ENCODE peak calls at places on chromosomes 7 and 10, in four cellular contexts. B is PC-3, V is GM23248, U is PC-9. T is an unnamed sample. For H3K9me2, the result is how much of the 10 kb centered on the place peaks cover.

GRCh38 chr10:77320852-77321496 is 316.6 kb downstream of the KCNMA1 start:
- DNase-seq in B (peak), V (peak), U (no peak), T (no peak)

GRCh38 chr7:153628825-153629224 is 423.4 kb upstream of the DPP6 start:
- DNase-seq in B (no peak), V (no peak), U (no peak), T (no peak)

GRCh38 chr7:48868916-48869315 is 55.4 kb upstream of the CDC14C start:
- DNase-seq in B (no peak), V (no peak), U (no peak), T (no peak)

GRCh38 chr10:34814228-34815173 is 595 bp downstream of the PARD3 start:
- DNase-seq in B (peak), V (peak), U (peak), T (peak)

GRCh38 chr10:5566606-5567005 is 41.8 kb downstream of the CALML3 start:
- DNase-seq in B (peak), V (peak), U (no peak), T (no peak)

GRCh38 chr7:121436136-121436535 is 40.0 kb upstream of the FAM3C start:
- DNase-seq in B (peak), V (no peak), U (no peak), T (no peak)

GRCh38 chr7:83532229-83532628 is 116.7 kb downstream of the SEMA3E start:
- DNase-seq in B (peak), V (peak), U (no peak), T (no peak)

GRCh38 chr10:129545257-129545656 is 78.2 kb downstream of the MGMT start:
- DNase-seq in B (peak), V (peak), U (peak), T (no peak)

GRCh38 chr10:33930079-33930478 is 595.6 kb upstream of the NRP1 start:
- DNase-seq in B (no peak), V (no peak), U (no peak), T (no peak)

GRCh38 chr7:94222516-94222915 is 172.2 kb upstream of the COL1A2 start:
- DNase-seq in B (no peak), V (peak), U (no peak), T (no peak)

GRCh38 chr7:68245688-68246087 is 1249.1 kb downstream of the TYW1 start:
- DNase-seq in B (no peak), V (peak), U (no peak), T (no peak)

GRCh38 chr7:133126422-133126821 is 44.5 kb upstream of the CHCHD3 start:
- DNase-seq in B (no peak), V (no peak), U (no peak), T (no peak)

GRCh38 chr10:47164800-47165128 is 135.2 kb upstream of the GDF10 start:
- DNase-seq in B (peak), V (no peak), U (no peak), T (no peak)

GRCh38 chr7:54712777-54713176 is 46.2 kb downstream of the SEC61G start:
- DNase-seq in B (no peak), V (no peak), U (no peak), T (no peak)
- H3K9me2 ChIP-seq in B (under half), V (under half), U (under half), T (under half)

GRCh38 chr7:131899271-131900030 is 343.0 kb upstream of the PODXL start:
- DNase-seq in B (no peak), V (peak), U (no peak), T (no peak)

GRCh38 chr7:131900785-131901287 is 344.4 kb upstream of the PODXL start:
- DNase-seq in B (no peak), V (no peak), U (no peak), T (no peak)

GRCh38 chr7:131895541-131896173 is 339.2 kb upstream of the PODXL start:
- DNase-seq in B (peak), V (peak), U (no peak), T (no peak)

GRCh38 chr7:131896189-131896855 is 339.9 kb upstream of the PODXL start:
- DNase-seq in B (no peak), V (no peak), U (no peak), T (no peak)

GRCh38 chr7:131898418-131898817 is 342.0 kb upstream of the PODXL start:
- DNase-seq in B (peak), V (peak), U (no peak), T (no peak)
- H3K9me2 ChIP-seq in B (under half), V (under half), U (under half), T (under half)

GRCh38 chr7:131897790-131898165 is 341.4 kb upstream of the PODXL start:
- DNase-seq in B (no peak), V (no peak), U (no peak), T (no peak)
- H3K9me2 ChIP-seq in B (under half), V (under half), U (under half), T (under half)

DNA sequence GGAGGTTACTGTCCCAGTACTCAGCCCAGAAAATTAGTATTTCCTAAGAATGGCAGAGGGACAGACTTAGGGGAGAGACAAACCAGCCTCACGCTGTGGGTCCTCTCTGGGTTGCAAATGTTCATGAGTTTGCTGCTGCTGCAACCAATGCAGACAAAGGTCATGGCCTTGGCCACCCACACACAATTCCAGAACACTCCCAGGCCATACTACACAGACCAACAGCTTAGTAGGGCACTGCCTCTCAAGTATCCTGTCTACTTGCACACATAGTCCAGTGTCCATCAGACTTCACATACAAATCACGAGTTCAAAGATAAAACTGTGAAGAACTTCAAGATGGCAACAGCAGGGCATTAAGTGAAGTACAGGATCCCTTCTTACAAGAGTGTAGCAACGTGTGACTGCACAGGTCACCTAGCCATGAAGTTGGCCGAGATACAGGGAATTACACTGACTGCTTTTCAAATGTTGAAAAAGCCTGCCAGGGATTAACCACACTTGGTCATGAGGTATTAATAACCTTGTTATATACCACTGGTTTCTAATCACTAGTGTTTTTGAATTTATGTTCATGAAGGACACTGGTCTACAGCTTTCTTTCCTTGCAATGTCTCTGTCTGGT is 40.0 kb downstream of the ZNF33B start:
- DNase-seq in B (no peak), V (no peak), U (no peak), T (no peak)
- H3K9me2 ChIP-seq in B (under half), V (under half), U (under half), T (under half)

DNA sequence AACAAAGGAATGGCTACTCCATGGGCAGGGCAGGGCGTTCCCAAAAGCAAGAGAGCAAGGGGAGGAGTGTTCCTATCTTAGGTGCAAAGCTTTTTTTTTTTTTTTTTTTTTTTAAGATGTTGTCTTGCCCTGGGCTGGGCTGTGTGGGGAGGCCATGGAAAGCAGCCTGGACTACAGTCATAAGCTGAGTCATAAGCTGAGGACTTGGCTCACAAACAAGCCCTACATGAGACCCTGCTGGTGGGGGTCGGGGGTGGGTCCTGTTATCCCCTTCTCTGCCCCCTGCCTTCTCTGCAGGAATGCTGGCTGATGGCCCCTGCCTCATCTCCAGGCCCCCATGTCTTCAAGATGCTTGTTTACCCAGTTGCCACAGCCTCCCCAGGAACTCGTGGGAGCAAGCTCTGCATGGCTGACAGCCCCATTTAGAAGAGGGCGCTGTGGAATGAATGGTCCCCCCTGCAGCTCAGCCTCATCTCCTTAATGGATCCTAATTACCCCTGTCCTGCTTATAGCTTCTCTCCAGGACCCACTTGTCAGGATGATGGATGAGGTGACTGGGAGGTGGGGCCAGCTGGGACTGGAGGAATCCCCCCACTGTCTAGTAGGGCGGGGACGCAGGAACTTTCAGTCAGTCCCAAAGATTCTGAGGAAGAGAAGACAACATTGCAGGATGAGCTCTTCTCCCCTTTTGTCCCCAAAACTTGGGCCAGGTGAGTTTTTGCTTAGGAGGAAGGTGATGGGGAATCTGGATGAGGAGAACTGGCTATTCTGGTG is 340.8 kb upstream of the PODXL start:
- DNase-seq in B (peak), V (peak), U (no peak), T (no peak)
- H3K9me2 ChIP-seq in B (under half), V (under half), U (under half), T (under half)

DNA sequence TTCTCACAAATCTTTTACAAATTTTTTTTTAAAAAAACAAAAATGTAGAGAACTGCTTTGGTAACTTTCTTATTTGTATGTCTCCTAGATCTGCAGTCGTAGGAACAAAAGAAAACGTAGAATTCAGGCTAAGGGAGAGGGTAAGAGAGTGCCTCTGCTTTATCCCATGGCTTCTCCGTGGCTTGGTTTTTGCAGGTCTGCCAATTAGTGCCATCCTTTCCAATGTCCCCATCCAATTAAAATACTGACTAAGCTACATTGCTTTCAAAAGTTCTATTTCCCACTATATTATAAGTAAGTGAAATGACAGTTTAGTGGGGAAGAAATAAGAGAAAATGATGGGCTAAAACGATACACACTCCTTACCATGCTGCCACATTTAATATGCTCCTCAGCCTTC is 209.3 kb downstream of the CRPPA start:
- DNase-seq in B (no peak), V (no peak), U (no peak), T (no peak)
- H3K9me2 ChIP-seq in B (under half), V (under half), U (under half), T (under half)

GRCh38 chr10:16586358-16587138 is 64.9 kb upstream of the C1QL3 start:
- DNase-seq in B (no peak), V (no peak), U (no peak), T (no peak)

GRCh38 chr10:16585103-16585502 is 63.4 kb upstream of the C1QL3 start:
- DNase-seq in B (no peak), V (no peak), U (no peak), T (no peak)

GRCh38 chr10:16581202-16581601 is 59.5 kb upstream of the C1QL3 start:
- DNase-seq in B (no peak), V (no peak), U (no peak), T (no peak)

GRCh38 chr10:16583382-16583781 is 61.7 kb upstream of the C1QL3 start:
- DNase-seq in B (no peak), V (peak), U (no peak), T (no peak)
- H3K9me2 ChIP-seq in B (under half), V (under half), U (under half), T (under half)

GRCh38 chr7:140213684-140214074 is 36.9 kb upstream of the KDM7A start:
- DNase-seq in B (no peak), V (peak), U (no peak), T (peak)
- H3K9me2 ChIP-seq in B (under half), V (under half), U (under half), T (under half)